ENCODE peak calls at places on chromosomes 4 and X, in nine cellular contexts. G, D, Q, X, T, B, V, C and M are unnamed samples.
A peak's percentile ranks its signal among the peaks of the same experiment; 100 is the strongest.

GRCh38 chrX:153530411-153531145 is 13.1 kb downstream of the ATP2B3 start:
- DNase-seq in G (no peak), D (no peak), Q (no peak), X (no peak), T (no peak), B (no peak), V (no peak), C (no peak), M (no peak)

GRCh38 chrX:10077425-10078188 is 79.2 kb upstream of the CLCN4 start:
- DNase-seq in G (peak; percentile 7), D (no peak), Q (peak; percentile 10), X (no peak), T (no peak), B (no peak), V (peak; percentile 42), C (no peak), M (no peak)

GRCh38 chrX:23902419-23902818 is 5.3 kb downstream of the APOO start:
- DNase-seq in G (no peak), D (no peak), Q (peak; percentile 73), X (no peak), T (no peak), B (peak; percentile 50), V (peak; percentile 77), C (no peak), M (no peak)

GRCh38 chr4:30828290-30828926 is 108.2 kb downstream of the PCDH7 start:
- DNase-seq in G (no peak), D (no peak), Q (peak; percentile 61), X (no peak), T (no peak), B (no peak), V (peak; percentile 6), C (no peak), M (no peak)

GRCh38 chrX:135421932-135422809 is at the start of gene SMIM10L2A:
- DNase-seq in G (no peak), D (no peak), Q (no peak), X (no peak), T (no peak), B (no peak), V (no peak), C (no peak), M (no peak)

GRCh38 chr4:148430847-148431246 is 11.4 kb downstream of the NR3C2 start:
- DNase-seq in G (no peak), D (no peak), Q (no peak), X (no peak), T (no peak), B (no peak), V (no peak), C (no peak), M (no peak)

GRCh38 chrX:118373538-118373937 is 27.6 kb downstream of the WDR44 start:
- DNase-seq in G (no peak), D (no peak), Q (no peak), X (no peak), T (no peak), B (no peak), V (peak; percentile 23), C (no peak), M (no peak)

GRCh38 chr4:166169111-166169510 is 296.1 kb downstream of the TLL1 start:
- DNase-seq in G (peak; percentile 2), D (no peak), Q (peak; percentile 4), X (no peak), T (no peak), B (peak; percentile 23), V (peak; percentile 54), C (no peak), M (no peak)

GRCh38 chr4:152805071-152805650 is 25.4 kb downstream of the ARFIP1 start:
- DNase-seq in G (no peak), D (no peak), Q (no peak), X (no peak), T (no peak), B (no peak), V (no peak), C (no peak), M (no peak)

GRCh38 chr4:171157462-171158082 is 655.6 kb upstream of the GALNTL6 start:
- DNase-seq in G (no peak), D (no peak), Q (no peak), X (no peak), T (no peak), B (no peak), V (no peak), C (no peak), M (no peak)

GRCh38 chrX:82141942-82142341 is 940.0 kb downstream of the SH3BGRL start:
- DNase-seq in G (no peak), D (no peak), Q (no peak), X (no peak), T (no peak), B (no peak), V (no peak), C (no peak), M (no peak)

GRCh38 chrX:49155243-49155899 is 7.2 kb upstream of the MAGIX start:
- DNase-seq in G (peak; percentile 55), D (no peak), Q (peak; percentile 78), X (peak; percentile 38), T (peak; percentile 14), B (peak; percentile 60), V (peak; percentile 69), C (no peak), M (no peak)

GRCh38 chr4:18961879-18962278 is 940.3 kb upstream of the LCORL start:
- DNase-seq in G (no peak), D (no peak), Q (no peak), X (no peak), T (no peak), B (no peak), V (no peak), C (no peak), M (no peak)

GRCh38 chrX:153307546-153308175 is 13.9 kb downstream of the PNMA6F start:
- DNase-seq in G (no peak), D (no peak), Q (no peak), X (no peak), T (no peak), B (no peak), V (no peak), C (no peak), M (no peak)

GRCh38 chr4:80307183-80307735 is 28.3 kb upstream of the CFAP299 start:
- DNase-seq in G (no peak), D (no peak), Q (peak; percentile 78), X (no peak), T (no peak), B (peak; percentile 41), V (peak; percentile 63), C (no peak), M (no peak)

GRCh38 chr4:88841635-88842034 is 144.0 kb upstream of the NAP1L5 start:
- DNase-seq in G (no peak), D (no peak), Q (no peak), X (no peak), T (no peak), B (peak; percentile 6), V (peak; percentile 67), C (no peak), M (no peak)

GRCh38 chr4:13698296-13698695 is 70.8 kb upstream of the BOD1L1 start:
- DNase-seq in G (no peak), D (no peak), Q (no peak), X (no peak), T (no peak), B (no peak), V (no peak), C (no peak), M (no peak)

GRCh38 chrX:40099046-40099968 is 1.5 kb upstream of the BCOR start:
- DNase-seq in G (peak; percentile 68), D (peak; percentile 18), Q (peak; percentile 31), X (no peak), T (peak; percentile 39), B (no peak), V (peak; percentile 23), C (peak; percentile 38), M (peak; percentile 33)

GRCh38 chrX:123219916-123220315 is 35.8 kb downstream of the GRIA3 start:
- DNase-seq in G (no peak), D (no peak), Q (peak; percentile 45), X (no peak), T (no peak), B (no peak), V (peak; percentile 10), C (peak; percentile 45), M (peak; percentile 29)

GRCh38 chr4:138851626-138852443 is 163.7 kb upstream of the NOCT start:
- DNase-seq in G (no peak), D (no peak), Q (peak; percentile 39), X (no peak), T (no peak), B (no peak), V (peak; percentile 3), C (no peak), M (no peak)

GRCh38 chr4:3372264-3372932 is 69.4 kb upstream of the HGFAC start:
- DNase-seq in G (no peak), D (no peak), Q (no peak), X (no peak), T (no peak), B (no peak), V (no peak), C (no peak), M (no peak)

GRCh38 chr4:138053601-138054322 is 188.4 kb downstream of the SLC7A11 start:
- DNase-seq in G (peak; percentile 47), D (no peak), Q (peak; percentile 77), X (no peak), T (no peak), B (peak; percentile 93), V (peak; percentile 91), C (no peak), M (no peak)

GRCh38 chr4:174401471-174402130 is 117.9 kb downstream of the CEP44 start:
- DNase-seq in G (no peak), D (no peak), Q (no peak), X (no peak), T (no peak), B (no peak), V (no peak), C (no peak), M (no peak)

GRCh38 chrX:9429767-9430166 is 35.1 kb upstream of the TBL1X start:
- DNase-seq in G (no peak), D (no peak), Q (no peak), X (no peak), T (no peak), B (no peak), V (no peak), C (no peak), M (no peak)

GRCh38 chr4:77927991-77928925 is 65.6 kb downstream of the MRPL1 start:
- DNase-seq in G (peak; percentile 14), D (no peak), Q (peak; percentile 18), X (no peak), T (no peak), B (no peak), V (peak; percentile 58), C (no peak), M (no peak)

GRCh38 chrX:107714196-107714811 is 61.3 kb downstream of the TSC22D3 start:
- DNase-seq in G (no peak), D (no peak), Q (peak; percentile 23), X (no peak), T (no peak), B (no peak), V (peak; percentile 38), C (no peak), M (no peak)

GRCh38 chrX:11724122-11725017 is 33.7 kb upstream of the MSL3 start:
- DNase-seq in G (no peak), D (no peak), Q (peak; percentile 48), X (no peak), T (no peak), B (peak; percentile 26), V (peak; percentile 54), C (no peak), M (no peak)

GRCh38 chr4:112031712-112032328 is 113.4 kb upstream of the FAM241A start:
- DNase-seq in G (no peak), D (no peak), Q (peak; percentile 69), X (no peak), T (no peak), B (peak; percentile 32), V (peak; percentile 77), C (no peak), M (no peak)

GRCh38 chrX:135295238-135295943 is 13.9 kb upstream of the ETDC start:
- DNase-seq in G (no peak), D (peak; percentile 22), Q (peak; percentile 66), X (peak; percentile 25), T (peak; percentile 47), B (peak; percentile 31), V (peak; percentile 25), C (no peak), M (peak; percentile 22)